ENCODE peak calls at places on chromosomes 13 and 19, in five cellular contexts. B is A673, P is right atrium auricular region, R is AG20443, V is amniotic epithelial cell. D is an unnamed sample.

GRCh38 chr19:1406496-1406817 is 929 bp upstream of the DAZAP1 start:
- DNase-seq in B (no peak), P (no peak), R (no peak), V (no peak), D (no peak)

GRCh38 chr19:32224371-32225244 is 120.8 kb upstream of the ZNF507 start:
- DNase-seq in B (peak), P (no peak), R (peak), V (peak), D (peak)

GRCh38 chr19:50772408-50773311 is 2.4 kb downstream of the GPR32 start:
- DNase-seq in B (peak), P (no peak), R (no peak), V (peak), D (no peak)

GRCh38 chr19:45152504-45153338 is 8.1 kb downstream of the NKPD1 start:
- DNase-seq in B (peak), P (peak), R (peak), V (peak), D (peak)

GRCh38 chr19:8592231-8593009 is 15.2 kb upstream of the MYO1F start:
- DNase-seq in B (peak), P (peak), R (peak), V (peak), D (no peak)

GRCh38 chr19:54412877-54413276 is 2.4 kb upstream of the TTYH1 start:
- DNase-seq in B (no peak), P (no peak), R (no peak), V (no peak), D (no peak)

GRCh38 chr13:23799945-23800344 is 89.3 kb downstream of the MIPEP start:
- DNase-seq in B (no peak), P (no peak), R (peak), V (peak), D (no peak)

GRCh38 chr13:75400775-75401174 is 81.2 kb downstream of the TBC1D4 start:
- DNase-seq in B (no peak), P (no peak), R (no peak), V (no peak), D (no peak)

GRCh38 chr19:18110833-18111232 is 13.3 kb downstream of the MAST3 start:
- DNase-seq in B (no peak), P (no peak), R (no peak), V (no peak), D (no peak)

D was measured in NCI-H345.